ENCODE peak calls at places on chromosomes 7 and 10, in ten cellular contexts. S is adipocyte, D is mucosa of gallbladder, G is RPMI7951, P is GDM1, T is neural progenitor cell, M is GOT3, I is astrocyte of the spinal cord, Q is aorta, F is hepatocyte. A is an unnamed sample.

GRCh38 chr10:96987141-96987841 is 155.2 kb downstream of the LCOR start:
- DNase-seq in M (no peak), G (no peak), I (no peak), S (no peak), F (no peak), P (no peak), T (no peak), D (no peak), Q (no peak), A (no peak)

GRCh38 chr10:63543576-63543962 is 22.4 kb downstream of the REEP3 start:
- DNase-seq in M (no peak), D (no peak), G (no peak), Q (no peak), T (no peak), S (no peak), F (no peak), I (no peak), P (no peak), A (no peak)

GRCh38 chr7:108234281-108234680 is 104.1 kb upstream of the LAMB4 start:
- DNase-seq in T (no peak), G (no peak), F (no peak), S (peak; percentile 24), M (no peak), D (no peak), Q (no peak), I (no peak), P (no peak), A (no peak)

GRCh38 chr10:62384057-62384446 is 9.9 kb downstream of the ZNF365 start:
- DNase-seq in G (peak; percentile 95), F (no peak), T (no peak), I (peak; percentile 84), M (no peak), S (peak; percentile 70), Q (no peak), D (no peak), P (no peak), A (no peak)

GRCh38 chr10:87915989-87916388 is 52.6 kb downstream of the PTEN start:
- DNase-seq in D (no peak), S (peak; percentile 29), T (no peak), F (no peak), P (no peak), G (peak; percentile 6), Q (peak; percentile 50), M (no peak), I (peak; percentile 57), A (no peak)

GRCh38 chr10:44660271-44660670 is 250.9 kb upstream of the TMEM72 start:
- DNase-seq in T (no peak), S (peak; percentile 21), D (no peak), I (peak; percentile 23), F (no peak), M (no peak), Q (no peak), P (no peak), G (no peak), A (no peak)

GRCh38 chr7:121395494-121395960 is 581 bp downstream of the FAM3C start:
- DNase-seq in M (no peak), F (peak; percentile 54), T (peak; percentile 70), S (peak; percentile 48), D (no peak), P (no peak), Q (no peak), G (peak; percentile 39), I (peak; percentile 28), A (no peak)

GRCh38 chr7:954330-955238 is at the start of gene ADAP1:
- DNase-seq in M (no peak), I (no peak), P (peak; percentile 72), G (peak; percentile 18), D (peak; percentile 41), S (peak; percentile 81), F (peak; percentile 85), Q (peak; percentile 68), T (peak; percentile 81), A (no peak)

GRCh38 chr10:30422981-30423654 is 10.9 kb upstream of the MAP3K8 start:
- DNase-seq in I (peak; percentile 56), G (peak; percentile 44), D (peak; percentile 47), P (peak; percentile 2), F (peak; percentile 83), M (no peak), Q (peak; percentile 84), T (peak; percentile 52), S (peak; percentile 89), A (peak; percentile 51)

GRCh38 chr10:74013004-74013403 is 15.1 kb downstream of the VCL start:
- DNase-seq in T (no peak), G (no peak), M (no peak), F (no peak), D (no peak), I (no peak), S (no peak), P (no peak), Q (no peak), A (no peak)

GRCh38 chr7:18262054-18262453 is 233.5 kb upstream of the HDAC9 start:
- DNase-seq in P (no peak), Q (no peak), M (no peak), I (no peak), S (peak; percentile 19), T (no peak), F (no peak), D (no peak), G (no peak), A (no peak)

GRCh38 chr10:11539191-11539868 is 72.1 kb downstream of the USP6NL start:
- DNase-seq in S (peak; percentile 43), G (peak; percentile 50), F (no peak), M (no peak), D (no peak), T (no peak), Q (no peak), I (peak; percentile 52), P (no peak), A (no peak)

GRCh38 chr10:127863231-127863825 is 29.4 kb downstream of the CLRN3 start:
- DNase-seq in G (no peak), M (no peak), Q (no peak), S (no peak), D (no peak), I (no peak), F (no peak), P (no peak), T (no peak), A (no peak)

GRCh38 chr10:101565936-101566332 is 22.1 kb downstream of the POLL start:
- DNase-seq in D (no peak), S (no peak), P (no peak), G (no peak), M (no peak), Q (peak; percentile 37), I (no peak), F (no peak), T (no peak), A (no peak)

GRCh38 chr7:149866817-149867447 is 6.8 kb upstream of the ATP6V0E2 start:
- DNase-seq in D (no peak), P (peak; percentile 20), I (peak; percentile 46), M (no peak), Q (no peak), T (no peak), F (no peak), S (no peak), G (no peak), A (no peak)

GRCh38 chr10:32995751-32996150 is 37.7 kb upstream of the ITGB1 start:
- DNase-seq in Q (no peak), F (no peak), P (no peak), I (no peak), G (no peak), S (no peak), M (no peak), T (no peak), D (no peak), A (no peak)

GRCh38 chr10:23081891-23082290 is 13.5 kb upstream of the MSRB2 start:
- DNase-seq in S (no peak), D (no peak), Q (no peak), T (no peak), I (no peak), M (no peak), F (no peak), P (peak; percentile 2), G (peak; percentile 19), A (no peak)

GRCh38 chr7:85719981-85720963 is 533.4 kb upstream of the SEMA3D start:
- DNase-seq in M (no peak), Q (no peak), T (no peak), D (no peak), S (peak; percentile 88), P (no peak), F (peak; percentile 12), G (no peak), I (peak; percentile 55), A (no peak)

GRCh38 chr10:55734112-55734511 is 626.9 kb downstream of the ZWINT start:
- DNase-seq in Q (no peak), T (no peak), F (no peak), D (no peak), G (no peak), P (no peak), S (no peak), M (no peak), I (no peak), A (no peak)

GRCh38 chr10:131954356-131954965 is 27.3 kb downstream of the BNIP3 start:
- DNase-seq in I (no peak), D (no peak), S (no peak), P (no peak), Q (no peak), T (no peak), G (no peak), M (no peak), F (no peak), A (no peak)

GRCh38 chr10:101453791-101454718 is 100.1 kb downstream of the BTRC start:
- DNase-seq in S (peak; percentile 6), P (no peak), G (peak; percentile 57), I (peak; percentile 6), D (no peak), Q (no peak), M (no peak), F (no peak), T (no peak), A (no peak)

GRCh38 chr7:41457832-41458437 is 245.0 kb downstream of the INHBA start:
- DNase-seq in G (no peak), I (no peak), P (no peak), Q (no peak), S (no peak), F (no peak), M (no peak), D (no peak), T (no peak), A (no peak)

GRCh38 chr10:85565381-85565780 is 801.2 kb downstream of the GRID1 start:
- DNase-seq in M (no peak), F (no peak), P (no peak), G (no peak), I (no peak), T (no peak), S (no peak), D (no peak), Q (no peak), A (no peak)

GRCh38 chr10:124725171-124725631 is 19.0 kb downstream of the FAM53B start:
- DNase-seq in S (no peak), I (no peak), D (no peak), G (no peak), Q (no peak), M (no peak), T (no peak), P (no peak), F (no peak), A (no peak)

GRCh38 chr7:457814-458510 is 61.7 kb downstream of the PDGFA start:
- DNase-seq in Q (peak; percentile 40), P (no peak), M (no peak), T (no peak), D (no peak), I (no peak), S (no peak), F (no peak), G (no peak), A (no peak)

GRCh38 chr7:92595281-92595680 is 5.1 kb upstream of the FAM133B start:
- DNase-seq in D (no peak), I (peak; percentile 69), F (no peak), G (peak; percentile 73), M (no peak), P (no peak), T (no peak), S (peak; percentile 67), Q (no peak), A (no peak)

GRCh38 chr7:36082216-36082615 is 70.8 kb upstream of the EEPD1 start:
- DNase-seq in F (no peak), I (no peak), P (no peak), S (no peak), T (peak; percentile 13), D (no peak), M (no peak), Q (no peak), G (no peak), A (no peak)

GRCh38 chr10:6396652-6397051 is 183.4 kb downstream of the PRKCQ start:
- DNase-seq in F (no peak), Q (no peak), I (peak; percentile 55), T (no peak), S (peak; percentile 89), G (peak; percentile 98), M (no peak), D (no peak), P (no peak), A (no peak)

A was measured in osteocyte.